ENCODE peak calls at places on chromosomes 16 and 17, in six cellular contexts. One of them, this sample, is unnamed.

GRCh38 chr17:19409509-19409908 is 1.5 kb upstream of the RNF112 start:
- DNase-seq in trophoblast cell: peak
- DNase-seq in HCT116: peak
- DNase-seq in OCI-LY7: no peak
- DNase-seq in IMR-90: peak
- DNase-seq in neuronal stem cell: no peak
- DNase-seq in this sample: peak

GRCh38 chr16:11108466-11108805 is 147.6 kb downstream of the SOCS1 start:
- DNase-seq in trophoblast cell: no peak
- DNase-seq in HCT116: no peak
- DNase-seq in OCI-LY7: no peak
- DNase-seq in IMR-90: no peak
- DNase-seq in neuronal stem cell: no peak
- DNase-seq in this sample: no peak

GRCh38 chr17:75011788-75012319 is 616 bp upstream of the MRPL58 start:
- DNase-seq in trophoblast cell: peak
- DNase-seq in HCT116: no peak
- DNase-seq in OCI-LY7: no peak
- DNase-seq in IMR-90: peak
- DNase-seq in neuronal stem cell: no peak
- DNase-seq in this sample: no peak

GRCh38 chr17:58189436-58190146 is 2.9 kb upstream of the EPX start:
- DNase-seq in trophoblast cell: no peak
- DNase-seq in HCT116: peak
- DNase-seq in OCI-LY7: no peak
- DNase-seq in IMR-90: peak
- DNase-seq in neuronal stem cell: no peak
- DNase-seq in this sample: peak

GRCh38 chr17:43371227-43371821 is 27.5 kb upstream of the ARL4D start:
- DNase-seq in trophoblast cell: no peak
- DNase-seq in HCT116: no peak
- DNase-seq in OCI-LY7: no peak
- DNase-seq in IMR-90: no peak
- DNase-seq in neuronal stem cell: no peak
- DNase-seq in this sample: no peak

GRCh38 chr16:21223787-21224186 is 9.7 kb upstream of the ANKS4B start:
- DNase-seq in trophoblast cell: no peak
- DNase-seq in HCT116: no peak
- DNase-seq in OCI-LY7: no peak
- DNase-seq in IMR-90: no peak
- DNase-seq in neuronal stem cell: no peak
- DNase-seq in this sample: no peak

GRCh38 chr16:80806957-80807356 is 2.6 kb upstream of the CDYL2 start:
- DNase-seq in trophoblast cell: no peak
- DNase-seq in HCT116: no peak
- DNase-seq in OCI-LY7: no peak
- DNase-seq in IMR-90: peak
- DNase-seq in neuronal stem cell: no peak
- DNase-seq in this sample: no peak

GRCh38 chr16:75288596-75289120 is 37.2 kb upstream of the BCAR1 start:
- DNase-seq in trophoblast cell: no peak
- DNase-seq in HCT116: no peak
- DNase-seq in OCI-LY7: no peak
- DNase-seq in IMR-90: no peak
- DNase-seq in neuronal stem cell: no peak
- DNase-seq in this sample: no peak

GRCh38 chr17:50181155-50181554 is 15.3 kb downstream of the SGCA start:
- DNase-seq in trophoblast cell: no peak
- DNase-seq in HCT116: no peak
- DNase-seq in OCI-LY7: no peak
- DNase-seq in IMR-90: no peak
- DNase-seq in neuronal stem cell: no peak
- DNase-seq in this sample: no peak

GRCh38 chr17:48160177-48160967 is 52.8 kb downstream of the SNX11 start:
- DNase-seq in trophoblast cell: no peak
- DNase-seq in HCT116: no peak
- DNase-seq in OCI-LY7: no peak
- DNase-seq in IMR-90: no peak
- DNase-seq in neuronal stem cell: no peak
- DNase-seq in this sample: no peak

GRCh38 chr16:31094088-31094423 is 541 bp downstream of the VKORC1 start:
- DNase-seq in trophoblast cell: no peak
- DNase-seq in HCT116: no peak
- DNase-seq in OCI-LY7: no peak
- DNase-seq in IMR-90: no peak
- DNase-seq in neuronal stem cell: peak
- DNase-seq in this sample: no peak

GRCh38 chr17:79478051-79478461 is 132.8 kb downstream of the RBFOX3 start:
- DNase-seq in trophoblast cell: no peak
- DNase-seq in HCT116: no peak
- DNase-seq in OCI-LY7: no peak
- DNase-seq in IMR-90: no peak
- DNase-seq in neuronal stem cell: no peak
- DNase-seq in this sample: no peak

GRCh38 chr17:16406742-16407674 is 8.4 kb upstream of the TRPV2 start:
- DNase-seq in trophoblast cell: no peak
- DNase-seq in HCT116: no peak
- DNase-seq in OCI-LY7: no peak
- DNase-seq in IMR-90: no peak
- DNase-seq in neuronal stem cell: peak
- DNase-seq in this sample: peak

GRCh38 chr17:16407911-16408588 is 7.3 kb upstream of the TRPV2 start:
- DNase-seq in trophoblast cell: no peak
- DNase-seq in HCT116: no peak
- DNase-seq in OCI-LY7: peak
- DNase-seq in IMR-90: peak
- DNase-seq in neuronal stem cell: no peak
- DNase-seq in this sample: no peak
- H2AFZ ChIP-seq in trophoblast cell: no peak
- H2AFZ ChIP-seq in HCT116: no peak
- H2AFZ ChIP-seq in OCI-LY7: peak
- H2AFZ ChIP-seq in IMR-90: peak
- H2AFZ ChIP-seq in neuronal stem cell: peak
- H2AFZ ChIP-seq in this sample: no peak

DNA sequence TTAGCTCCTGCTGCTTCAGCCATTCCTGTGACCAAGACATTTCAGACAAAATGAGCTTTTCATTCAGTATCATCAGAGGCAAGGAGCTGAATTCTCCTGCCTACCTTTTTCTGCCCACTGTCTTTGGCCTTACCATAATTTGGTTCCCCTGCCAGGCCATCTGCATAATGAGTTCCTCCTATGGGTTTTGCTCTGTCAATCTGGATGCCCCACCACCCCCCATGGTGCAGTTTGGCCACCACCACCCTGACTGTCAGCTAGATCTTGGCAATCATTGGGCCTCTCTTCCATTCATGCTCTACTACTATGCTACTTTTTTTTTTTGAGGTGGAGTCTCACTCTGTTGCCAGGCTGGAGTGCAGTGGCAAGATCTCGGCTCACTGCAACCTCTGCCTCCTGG is 169.2 kb upstream of the ZKSCAN2 start:
- DNase-seq in trophoblast cell: no peak
- DNase-seq in HCT116: no peak
- DNase-seq in OCI-LY7: no peak
- DNase-seq in IMR-90: no peak
- DNase-seq in neuronal stem cell: no peak
- DNase-seq in this sample: no peak
- H3K4me2 ChIP-seq in trophoblast cell: no peak
- H3K4me2 ChIP-seq in HCT116: no peak
- H3K4me2 ChIP-seq in OCI-LY7: no peak
- H3K4me2 ChIP-seq in IMR-90: no peak
- H3K4me2 ChIP-seq in neuronal stem cell: no peak
- H3K4me2 ChIP-seq in this sample: no peak

DNA sequence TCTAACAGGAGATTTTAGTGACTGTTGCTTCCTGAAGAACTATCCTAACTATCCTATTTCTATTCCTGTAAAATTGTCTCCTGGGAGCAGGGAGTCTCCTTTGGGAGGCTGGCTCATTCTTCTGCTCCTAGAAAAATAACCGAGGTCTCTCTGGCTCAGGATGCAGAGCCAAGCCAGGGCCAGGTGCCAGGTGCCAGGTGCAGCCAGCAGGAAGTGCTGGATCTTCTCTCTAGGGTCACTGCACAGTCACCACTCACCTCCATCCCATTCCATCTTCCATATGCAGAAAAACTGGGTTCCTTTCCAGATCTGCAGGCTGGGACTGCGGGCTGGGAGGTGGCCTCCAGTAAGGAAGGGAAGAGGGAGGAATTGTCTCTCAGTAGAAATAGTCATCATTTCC is 3.8 kb upstream of the TMC7 start:
- DNase-seq in trophoblast cell: no peak
- DNase-seq in HCT116: no peak
- DNase-seq in OCI-LY7: no peak
- DNase-seq in IMR-90: no peak
- DNase-seq in neuronal stem cell: no peak
- DNase-seq in this sample: no peak
- H2AFZ ChIP-seq in trophoblast cell: no peak
- H2AFZ ChIP-seq in HCT116: no peak
- H2AFZ ChIP-seq in OCI-LY7: no peak
- H2AFZ ChIP-seq in IMR-90: no peak
- H2AFZ ChIP-seq in neuronal stem cell: no peak
- H2AFZ ChIP-seq in this sample: no peak

DNA sequence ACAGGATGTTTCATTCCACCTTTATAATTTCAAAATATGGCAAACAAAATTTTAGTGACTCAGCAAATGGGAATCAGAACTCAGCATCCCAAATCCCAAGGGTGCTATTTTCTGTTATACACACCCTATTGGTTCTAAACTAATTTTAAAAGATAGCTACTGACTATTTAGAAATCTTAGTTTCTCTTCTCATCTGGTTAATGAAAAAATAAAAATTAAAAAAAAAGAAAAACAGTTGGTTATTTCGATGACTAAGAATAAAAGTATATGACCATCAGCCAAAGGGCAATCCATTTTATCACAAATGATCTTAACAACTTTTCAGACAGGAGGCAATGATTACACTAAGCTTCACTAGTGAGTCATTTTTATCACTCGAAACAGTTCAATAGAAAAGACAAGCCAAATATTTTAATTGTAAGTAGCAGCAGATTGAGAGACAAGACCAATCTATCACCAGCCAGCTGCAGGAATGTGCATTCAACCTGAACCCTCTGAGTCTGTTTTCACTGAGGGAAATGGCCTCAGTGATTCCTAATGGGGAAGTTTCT is 15.2 kb downstream of the PHLPP2 start:
- DNase-seq in trophoblast cell: peak
- DNase-seq in HCT116: no peak
- DNase-seq in OCI-LY7: no peak
- DNase-seq in IMR-90: peak
- DNase-seq in neuronal stem cell: no peak
- DNase-seq in this sample: peak
- H3K4me2 ChIP-seq in trophoblast cell: no peak
- H3K4me2 ChIP-seq in HCT116: peak
- H3K4me2 ChIP-seq in OCI-LY7: no peak
- H3K4me2 ChIP-seq in IMR-90: peak
- H3K4me2 ChIP-seq in neuronal stem cell: no peak
- H3K4me2 ChIP-seq in this sample: peak